ENCODE peak calls at places on chromosome 2, in ten cellular contexts. One of them, this sample, is unnamed.

GRCh38 chr2:71832388-71832787 is 315.3 kb downstream of the CYP26B1 start:
- DNase-seq in fibroblast of mammary gland: no peak
- DNase-seq in stimulated activated CD8-positive, alpha-beta memory T cell treated with anti-CD3 and anti-CD28 coated beads, Interleukin-15, amount 100 ng/mL, for 48 hours: no peak
- DNase-seq in GM13976: no peak
- DNase-seq in NCI-H1092: no peak
- DNase-seq in activated T-cell treated with anti-CD3 and anti-CD28 coated beads for 24 hours: no peak
- DNase-seq in stomach: no peak
- DNase-seq in posterior cingulate gyrus: no peak
- DNase-seq in naive B cell: no peak
- DNase-seq in AML-193: no peak
- DNase-seq in this sample: no peak

GRCh38 chr2:226247289-226248275 is 552.0 kb downstream of the IRS1 start:
- DNase-seq in fibroblast of mammary gland: peak
- DNase-seq in stimulated activated CD8-positive, alpha-beta memory T cell treated with anti-CD3 and anti-CD28 coated beads, Interleukin-15, amount 100 ng/mL, for 48 hours: no peak
- DNase-seq in GM13976: no peak
- DNase-seq in NCI-H1092: no peak
- DNase-seq in activated T-cell treated with anti-CD3 and anti-CD28 coated beads for 24 hours: no peak
- DNase-seq in stomach: no peak
- DNase-seq in posterior cingulate gyrus: no peak
- DNase-seq in naive B cell: no peak
- DNase-seq in AML-193: no peak
- DNase-seq in this sample: no peak

GRCh38 chr2:143110759-143111428 is 18.3 kb upstream of the ARHGAP15 start:
- DNase-seq in fibroblast of mammary gland: peak
- DNase-seq in stimulated activated CD8-positive, alpha-beta memory T cell treated with anti-CD3 and anti-CD28 coated beads, Interleukin-15, amount 100 ng/mL, for 48 hours: peak
- DNase-seq in GM13976: no peak
- DNase-seq in NCI-H1092: peak
- DNase-seq in activated T-cell treated with anti-CD3 and anti-CD28 coated beads for 24 hours: peak
- DNase-seq in stomach: peak
- DNase-seq in posterior cingulate gyrus: peak
- DNase-seq in naive B cell: peak
- DNase-seq in AML-193: peak
- DNase-seq in this sample: peak

GRCh38 chr2:98936133-98936916 is at the start of gene CRACDL:
- DNase-seq in fibroblast of mammary gland: no peak
- DNase-seq in stimulated activated CD8-positive, alpha-beta memory T cell treated with anti-CD3 and anti-CD28 coated beads, Interleukin-15, amount 100 ng/mL, for 48 hours: no peak
- DNase-seq in GM13976: peak
- DNase-seq in NCI-H1092: peak
- DNase-seq in activated T-cell treated with anti-CD3 and anti-CD28 coated beads for 24 hours: no peak
- DNase-seq in stomach: no peak
- DNase-seq in posterior cingulate gyrus: no peak
- DNase-seq in naive B cell: no peak
- DNase-seq in AML-193: no peak
- DNase-seq in this sample: peak

GRCh38 chr2:144324446-144325045 is 195.4 kb downstream of the ZEB2 start:
- DNase-seq in fibroblast of mammary gland: no peak
- DNase-seq in stimulated activated CD8-positive, alpha-beta memory T cell treated with anti-CD3 and anti-CD28 coated beads, Interleukin-15, amount 100 ng/mL, for 48 hours: no peak
- DNase-seq in GM13976: no peak
- DNase-seq in NCI-H1092: no peak
- DNase-seq in activated T-cell treated with anti-CD3 and anti-CD28 coated beads for 24 hours: no peak
- DNase-seq in stomach: no peak
- DNase-seq in posterior cingulate gyrus: no peak
- DNase-seq in naive B cell: no peak
- DNase-seq in AML-193: no peak
- DNase-seq in this sample: no peak

GRCh38 chr2:86608832-86609231 is 14.8 kb downstream of the RNF103 start:
- DNase-seq in fibroblast of mammary gland: no peak
- DNase-seq in stimulated activated CD8-positive, alpha-beta memory T cell treated with anti-CD3 and anti-CD28 coated beads, Interleukin-15, amount 100 ng/mL, for 48 hours: no peak
- DNase-seq in GM13976: no peak
- DNase-seq in NCI-H1092: no peak
- DNase-seq in activated T-cell treated with anti-CD3 and anti-CD28 coated beads for 24 hours: no peak
- DNase-seq in stomach: no peak
- DNase-seq in posterior cingulate gyrus: no peak
- DNase-seq in naive B cell: no peak
- DNase-seq in AML-193: no peak
- DNase-seq in this sample: no peak

GRCh38 chr2:29519996-29520395 is 401.4 kb downstream of the ALK start:
- DNase-seq in fibroblast of mammary gland: peak
- DNase-seq in stimulated activated CD8-positive, alpha-beta memory T cell treated with anti-CD3 and anti-CD28 coated beads, Interleukin-15, amount 100 ng/mL, for 48 hours: no peak
- DNase-seq in GM13976: no peak
- DNase-seq in NCI-H1092: no peak
- DNase-seq in activated T-cell treated with anti-CD3 and anti-CD28 coated beads for 24 hours: no peak
- DNase-seq in stomach: no peak
- DNase-seq in posterior cingulate gyrus: no peak
- DNase-seq in naive B cell: no peak
- DNase-seq in AML-193: no peak
- DNase-seq in this sample: no peak

GRCh38 chr2:71831208-71831577 is 316.5 kb downstream of the CYP26B1 start:
- DNase-seq in fibroblast of mammary gland: peak
- DNase-seq in stimulated activated CD8-positive, alpha-beta memory T cell treated with anti-CD3 and anti-CD28 coated beads, Interleukin-15, amount 100 ng/mL, for 48 hours: no peak
- DNase-seq in GM13976: no peak
- DNase-seq in NCI-H1092: no peak
- DNase-seq in activated T-cell treated with anti-CD3 and anti-CD28 coated beads for 24 hours: no peak
- DNase-seq in stomach: peak
- DNase-seq in posterior cingulate gyrus: no peak
- DNase-seq in naive B cell: no peak
- DNase-seq in AML-193: no peak
- DNase-seq in this sample: no peak

GRCh38 chr2:126664234-126664633 is 8.3 kb downstream of the GYPC start:
- DNase-seq in fibroblast of mammary gland: no peak
- DNase-seq in stimulated activated CD8-positive, alpha-beta memory T cell treated with anti-CD3 and anti-CD28 coated beads, Interleukin-15, amount 100 ng/mL, for 48 hours: peak
- DNase-seq in GM13976: peak
- DNase-seq in NCI-H1092: no peak
- DNase-seq in activated T-cell treated with anti-CD3 and anti-CD28 coated beads for 24 hours: peak
- DNase-seq in stomach: no peak
- DNase-seq in posterior cingulate gyrus: no peak
- DNase-seq in naive B cell: no peak
- DNase-seq in AML-193: no peak
- DNase-seq in this sample: peak

GRCh38 chr2:239711911-239712570 is 311.2 kb upstream of the HDAC4 start:
- DNase-seq in fibroblast of mammary gland: no peak
- DNase-seq in stimulated activated CD8-positive, alpha-beta memory T cell treated with anti-CD3 and anti-CD28 coated beads, Interleukin-15, amount 100 ng/mL, for 48 hours: no peak
- DNase-seq in GM13976: no peak
- DNase-seq in NCI-H1092: no peak
- DNase-seq in activated T-cell treated with anti-CD3 and anti-CD28 coated beads for 24 hours: no peak
- DNase-seq in stomach: peak
- DNase-seq in posterior cingulate gyrus: no peak
- DNase-seq in naive B cell: no peak
- DNase-seq in AML-193: no peak
- DNase-seq in this sample: peak

GRCh38 chr2:28364611-28365010 is 28.0 kb upstream of the FOSL2 start:
- DNase-seq in fibroblast of mammary gland: peak
- DNase-seq in stimulated activated CD8-positive, alpha-beta memory T cell treated with anti-CD3 and anti-CD28 coated beads, Interleukin-15, amount 100 ng/mL, for 48 hours: no peak
- DNase-seq in GM13976: no peak
- DNase-seq in NCI-H1092: no peak
- DNase-seq in activated T-cell treated with anti-CD3 and anti-CD28 coated beads for 24 hours: no peak
- DNase-seq in stomach: no peak
- DNase-seq in posterior cingulate gyrus: no peak
- DNase-seq in naive B cell: no peak
- DNase-seq in AML-193: no peak
- DNase-seq in this sample: no peak

GRCh38 chr2:238970553-238971081 is 122.7 kb downstream of the TWIST2 start:
- DNase-seq in fibroblast of mammary gland: peak
- DNase-seq in stimulated activated CD8-positive, alpha-beta memory T cell treated with anti-CD3 and anti-CD28 coated beads, Interleukin-15, amount 100 ng/mL, for 48 hours: peak
- DNase-seq in GM13976: peak
- DNase-seq in NCI-H1092: peak
- DNase-seq in activated T-cell treated with anti-CD3 and anti-CD28 coated beads for 24 hours: peak
- DNase-seq in stomach: peak
- DNase-seq in posterior cingulate gyrus: peak
- DNase-seq in naive B cell: peak
- DNase-seq in AML-193: peak
- DNase-seq in this sample: peak

GRCh38 chr2:149161481-149162225 is 123.2 kb downstream of the LYPD6B start:
- DNase-seq in fibroblast of mammary gland: no peak
- DNase-seq in stimulated activated CD8-positive, alpha-beta memory T cell treated with anti-CD3 and anti-CD28 coated beads, Interleukin-15, amount 100 ng/mL, for 48 hours: no peak
- DNase-seq in GM13976: no peak
- DNase-seq in NCI-H1092: no peak
- DNase-seq in activated T-cell treated with anti-CD3 and anti-CD28 coated beads for 24 hours: no peak
- DNase-seq in stomach: no peak
- DNase-seq in posterior cingulate gyrus: no peak
- DNase-seq in naive B cell: no peak
- DNase-seq in AML-193: peak
- DNase-seq in this sample: no peak

GRCh38 chr2:165401285-165401852 is 68.1 kb upstream of the CSRNP3 start:
- DNase-seq in fibroblast of mammary gland: peak
- DNase-seq in stimulated activated CD8-positive, alpha-beta memory T cell treated with anti-CD3 and anti-CD28 coated beads, Interleukin-15, amount 100 ng/mL, for 48 hours: no peak
- DNase-seq in GM13976: no peak
- DNase-seq in NCI-H1092: peak
- DNase-seq in activated T-cell treated with anti-CD3 and anti-CD28 coated beads for 24 hours: no peak
- DNase-seq in stomach: no peak
- DNase-seq in posterior cingulate gyrus: no peak
- DNase-seq in naive B cell: peak
- DNase-seq in AML-193: peak
- DNase-seq in this sample: no peak

GRCh38 chr2:199956062-199956380 is 639 bp downstream of the MAIP1 start:
- DNase-seq in fibroblast of mammary gland: no peak
- DNase-seq in stimulated activated CD8-positive, alpha-beta memory T cell treated with anti-CD3 and anti-CD28 coated beads, Interleukin-15, amount 100 ng/mL, for 48 hours: no peak
- DNase-seq in GM13976: no peak
- DNase-seq in NCI-H1092: no peak
- DNase-seq in activated T-cell treated with anti-CD3 and anti-CD28 coated beads for 24 hours: no peak
- DNase-seq in stomach: no peak
- DNase-seq in posterior cingulate gyrus: no peak
- DNase-seq in naive B cell: no peak
- DNase-seq in AML-193: no peak
- DNase-seq in this sample: no peak

GRCh38 chr2:8234757-8235374 is 447.0 kb upstream of the ID2 start:
- DNase-seq in fibroblast of mammary gland: no peak
- DNase-seq in stimulated activated CD8-positive, alpha-beta memory T cell treated with anti-CD3 and anti-CD28 coated beads, Interleukin-15, amount 100 ng/mL, for 48 hours: no peak
- DNase-seq in GM13976: peak
- DNase-seq in NCI-H1092: no peak
- DNase-seq in activated T-cell treated with anti-CD3 and anti-CD28 coated beads for 24 hours: no peak
- DNase-seq in stomach: no peak
- DNase-seq in posterior cingulate gyrus: no peak
- DNase-seq in naive B cell: no peak
- DNase-seq in AML-193: no peak
- DNase-seq in this sample: no peak

GRCh38 chr2:160105366-160105765 is 43.0 kb upstream of the PLA2R1 start:
- DNase-seq in fibroblast of mammary gland: no peak
- DNase-seq in stimulated activated CD8-positive, alpha-beta memory T cell treated with anti-CD3 and anti-CD28 coated beads, Interleukin-15, amount 100 ng/mL, for 48 hours: no peak
- DNase-seq in GM13976: no peak
- DNase-seq in NCI-H1092: no peak
- DNase-seq in activated T-cell treated with anti-CD3 and anti-CD28 coated beads for 24 hours: no peak
- DNase-seq in stomach: no peak
- DNase-seq in posterior cingulate gyrus: no peak
- DNase-seq in naive B cell: no peak
- DNase-seq in AML-193: no peak
- DNase-seq in this sample: no peak

GRCh38 chr2:191892391-191892790 is 45.5 kb upstream of the CAVIN2 start:
- DNase-seq in fibroblast of mammary gland: peak
- DNase-seq in stimulated activated CD8-positive, alpha-beta memory T cell treated with anti-CD3 and anti-CD28 coated beads, Interleukin-15, amount 100 ng/mL, for 48 hours: no peak
- DNase-seq in GM13976: no peak
- DNase-seq in NCI-H1092: no peak
- DNase-seq in activated T-cell treated with anti-CD3 and anti-CD28 coated beads for 24 hours: no peak
- DNase-seq in stomach: no peak
- DNase-seq in posterior cingulate gyrus: no peak
- DNase-seq in naive B cell: no peak
- DNase-seq in AML-193: peak
- DNase-seq in this sample: no peak

GRCh38 chr2:236158969-236159777 is 9.0 kb downstream of the GBX2 start:
- DNase-seq in fibroblast of mammary gland: no peak
- DNase-seq in stimulated activated CD8-positive, alpha-beta memory T cell treated with anti-CD3 and anti-CD28 coated beads, Interleukin-15, amount 100 ng/mL, for 48 hours: no peak
- DNase-seq in GM13976: no peak
- DNase-seq in NCI-H1092: no peak
- DNase-seq in activated T-cell treated with anti-CD3 and anti-CD28 coated beads for 24 hours: no peak
- DNase-seq in stomach: no peak
- DNase-seq in posterior cingulate gyrus: no peak
- DNase-seq in naive B cell: no peak
- DNase-seq in AML-193: no peak
- DNase-seq in this sample: peak

GRCh38 chr2:218806346-218806978 is 24.5 kb downstream of the CYP27A1 start:
- DNase-seq in fibroblast of mammary gland: peak
- DNase-seq in stimulated activated CD8-positive, alpha-beta memory T cell treated with anti-CD3 and anti-CD28 coated beads, Interleukin-15, amount 100 ng/mL, for 48 hours: no peak
- DNase-seq in GM13976: no peak
- DNase-seq in NCI-H1092: no peak
- DNase-seq in activated T-cell treated with anti-CD3 and anti-CD28 coated beads for 24 hours: no peak
- DNase-seq in stomach: peak
- DNase-seq in posterior cingulate gyrus: no peak
- DNase-seq in naive B cell: no peak
- DNase-seq in AML-193: peak
- DNase-seq in this sample: peak

GRCh38 chr2:8288206-8288605 is 393.6 kb upstream of the ID2 start:
- DNase-seq in fibroblast of mammary gland: no peak
- DNase-seq in stimulated activated CD8-positive, alpha-beta memory T cell treated with anti-CD3 and anti-CD28 coated beads, Interleukin-15, amount 100 ng/mL, for 48 hours: no peak
- DNase-seq in GM13976: no peak
- DNase-seq in NCI-H1092: no peak
- DNase-seq in activated T-cell treated with anti-CD3 and anti-CD28 coated beads for 24 hours: no peak
- DNase-seq in stomach: no peak
- DNase-seq in posterior cingulate gyrus: no peak
- DNase-seq in naive B cell: no peak
- DNase-seq in AML-193: no peak
- DNase-seq in this sample: no peak

GRCh38 chr2:240460781-240461431 is 25.4 kb downstream of the GPC1 start:
- DNase-seq in fibroblast of mammary gland: no peak
- DNase-seq in stimulated activated CD8-positive, alpha-beta memory T cell treated with anti-CD3 and anti-CD28 coated beads, Interleukin-15, amount 100 ng/mL, for 48 hours: no peak
- DNase-seq in GM13976: no peak
- DNase-seq in NCI-H1092: no peak
- DNase-seq in activated T-cell treated with anti-CD3 and anti-CD28 coated beads for 24 hours: no peak
- DNase-seq in stomach: no peak
- DNase-seq in posterior cingulate gyrus: peak
- DNase-seq in naive B cell: no peak
- DNase-seq in AML-193: no peak
- DNase-seq in this sample: no peak

GRCh38 chr2:187594801-187595200 is 40.6 kb upstream of the TFPI start:
- DNase-seq in fibroblast of mammary gland: no peak
- DNase-seq in stimulated activated CD8-positive, alpha-beta memory T cell treated with anti-CD3 and anti-CD28 coated beads, Interleukin-15, amount 100 ng/mL, for 48 hours: no peak
- DNase-seq in GM13976: no peak
- DNase-seq in NCI-H1092: no peak
- DNase-seq in activated T-cell treated with anti-CD3 and anti-CD28 coated beads for 24 hours: no peak
- DNase-seq in stomach: no peak
- DNase-seq in posterior cingulate gyrus: no peak
- DNase-seq in naive B cell: no peak
- DNase-seq in AML-193: no peak
- DNase-seq in this sample: no peak

GRCh38 chr2:60294901-60295590 is 258.4 kb downstream of the BCL11A start:
- DNase-seq in fibroblast of mammary gland: no peak
- DNase-seq in stimulated activated CD8-positive, alpha-beta memory T cell treated with anti-CD3 and anti-CD28 coated beads, Interleukin-15, amount 100 ng/mL, for 48 hours: no peak
- DNase-seq in GM13976: no peak
- DNase-seq in NCI-H1092: no peak
- DNase-seq in activated T-cell treated with anti-CD3 and anti-CD28 coated beads for 24 hours: no peak
- DNase-seq in stomach: no peak
- DNase-seq in posterior cingulate gyrus: no peak
- DNase-seq in naive B cell: no peak
- DNase-seq in AML-193: no peak
- DNase-seq in this sample: peak

GRCh38 chr2:96251721-96252292 is 14.0 kb downstream of the TMEM127 start:
- DNase-seq in fibroblast of mammary gland: peak
- DNase-seq in stimulated activated CD8-positive, alpha-beta memory T cell treated with anti-CD3 and anti-CD28 coated beads, Interleukin-15, amount 100 ng/mL, for 48 hours: no peak
- DNase-seq in GM13976: no peak
- DNase-seq in NCI-H1092: no peak
- DNase-seq in activated T-cell treated with anti-CD3 and anti-CD28 coated beads for 24 hours: no peak
- DNase-seq in stomach: peak
- DNase-seq in posterior cingulate gyrus: no peak
- DNase-seq in naive B cell: no peak
- DNase-seq in AML-193: no peak
- DNase-seq in this sample: peak

GRCh38 chr2:240278661-240279060 is 138.2 kb upstream of the OTOS start:
- DNase-seq in fibroblast of mammary gland: peak
- DNase-seq in stimulated activated CD8-positive, alpha-beta memory T cell treated with anti-CD3 and anti-CD28 coated beads, Interleukin-15, amount 100 ng/mL, for 48 hours: no peak
- DNase-seq in GM13976: no peak
- DNase-seq in NCI-H1092: no peak
- DNase-seq in activated T-cell treated with anti-CD3 and anti-CD28 coated beads for 24 hours: no peak
- DNase-seq in stomach: no peak
- DNase-seq in posterior cingulate gyrus: no peak
- DNase-seq in naive B cell: no peak
- DNase-seq in AML-193: no peak
- DNase-seq in this sample: no peak

GRCh38 chr2:88694015-88694414 is 2.5 kb downstream of the RPIA start:
- DNase-seq in fibroblast of mammary gland: no peak
- DNase-seq in stimulated activated CD8-positive, alpha-beta memory T cell treated with anti-CD3 and anti-CD28 coated beads, Interleukin-15, amount 100 ng/mL, for 48 hours: no peak
- DNase-seq in GM13976: no peak
- DNase-seq in NCI-H1092: no peak
- DNase-seq in activated T-cell treated with anti-CD3 and anti-CD28 coated beads for 24 hours: no peak
- DNase-seq in stomach: peak
- DNase-seq in posterior cingulate gyrus: no peak
- DNase-seq in naive B cell: no peak
- DNase-seq in AML-193: peak
- DNase-seq in this sample: no peak

GRCh38 chr2:150528861-150529801 is 41.7 kb upstream of the RND3 start:
- DNase-seq in fibroblast of mammary gland: peak
- DNase-seq in stimulated activated CD8-positive, alpha-beta memory T cell treated with anti-CD3 and anti-CD28 coated beads, Interleukin-15, amount 100 ng/mL, for 48 hours: no peak
- DNase-seq in GM13976: no peak
- DNase-seq in NCI-H1092: no peak
- DNase-seq in activated T-cell treated with anti-CD3 and anti-CD28 coated beads for 24 hours: no peak
- DNase-seq in stomach: no peak
- DNase-seq in posterior cingulate gyrus: no peak
- DNase-seq in naive B cell: no peak
- DNase-seq in AML-193: no peak
- DNase-seq in this sample: peak

This sample was measured in H7.